ENCODE peak calls at places on chromosome 1, in nine cellular contexts. A is HCT116, F is PC-9, Z is hepatocyte, S is mesendoderm, W is IMR-90, T is astrocyte, I is GM23338, B is trophoblast cell. X is an unnamed sample.

GRCh38 chr1:201505505-201505893 is 1.4 kb downstream of the CSRP1 start:
- DNase-seq in B (no peak), F (peak; percentile 17), A (no peak), Z (no peak), I (no peak), W (peak; percentile 76), S (peak; percentile 76), T (peak; percentile 66), X (peak; percentile 74)

GRCh38 chr1:36350659-36351171 is 27.3 kb upstream of the EVA1B start:
- DNase-seq in W (peak; percentile 80), B (peak; percentile 89), A (no peak), F (peak; percentile 91), S (peak; percentile 35), Z (no peak), T (peak; percentile 81), I (no peak), X (peak; percentile 74)

GRCh38 chr1:109404838-109405237 is 7.1 kb upstream of the SORT1 start:
- DNase-seq in A (no peak), T (no peak), B (no peak), S (no peak), I (no peak), W (no peak), Z (no peak), F (no peak), X (no peak)

GRCh38 chr1:89454845-89455521 is 69.6 kb upstream of the LRRC8B start:
- DNase-seq in W (peak; percentile 44), A (peak; percentile 34), I (peak; percentile 75), F (peak; percentile 36), Z (peak; percentile 56), S (peak; percentile 60), B (peak; percentile 52), T (peak; percentile 12), X (peak; percentile 66)

GRCh38 chr1:151723726-151724370 is 2.5 kb downstream of the RIIAD1 start:
- DNase-seq in Z (no peak), F (no peak), S (no peak), A (no peak), B (no peak), W (no peak), I (peak; percentile 48), T (no peak), X (peak; percentile 51)

GRCh38 chr1:21647431-21648373 is 21.5 kb downstream of the RAP1GAP start:
- DNase-seq in A (peak; percentile 67), Z (peak; percentile 80), T (peak; percentile 44), S (peak; percentile 93), I (peak; percentile 96), B (peak; percentile 58), W (peak; percentile 59), F (peak; percentile 38), X (peak; percentile 33)

GRCh38 chr1:12525311-12526181 is 92.5 kb downstream of the DHRS3 start:
- DNase-seq in I (no peak), S (no peak), W (no peak), F (no peak), B (no peak), Z (peak; percentile 57), T (no peak), A (no peak), X (no peak)

GRCh38 chr1:232404981-232405380 is 225.0 kb downstream of the SIPA1L2 start:
- DNase-seq in B (no peak), A (no peak), T (no peak), I (no peak), Z (no peak), F (no peak), S (no peak), W (no peak), X (no peak)

GRCh38 chr1:201032408-201032807 is 8.9 kb upstream of the KIF21B start:
- DNase-seq in S (no peak), W (no peak), F (no peak), A (no peak), T (no peak), B (no peak), I (no peak), Z (no peak), X (no peak)

GRCh38 chr1:213060836-213061235 is 9.8 kb downstream of the RPS6KC1 start:
- DNase-seq in A (no peak), T (no peak), Z (no peak), F (no peak), W (no peak), S (peak; percentile 25), I (no peak), B (peak; percentile 64), X (no peak)

GRCh38 chr1:109630081-109630880 is 10.6 kb downstream of the AMPD2 start:
- DNase-seq in T (no peak), Z (no peak), F (no peak), S (peak; percentile 34), W (no peak), B (no peak), I (peak; percentile 66), A (no peak), X (no peak)

GRCh38 chr1:203146042-203146369 is 18.5 kb downstream of the ADORA1 start:
- DNase-seq in F (no peak), A (no peak), I (peak; percentile 9), Z (no peak), B (no peak), S (no peak), T (no peak), W (no peak), X (no peak)

GRCh38 chr1:203146537-203146936 is 19.0 kb downstream of the ADORA1 start:
- DNase-seq in W (no peak), A (no peak), I (no peak), T (no peak), B (no peak), F (no peak), Z (no peak), S (no peak), X (no peak)

GRCh38 chr1:203148127-203148526 is 20.6 kb downstream of the ADORA1 start:
- DNase-seq in A (peak; percentile 16), T (no peak), S (peak; percentile 70), B (no peak), W (no peak), F (no peak), Z (no peak), I (peak; percentile 69), X (no peak)

GRCh38 chr1:203148579-203148978 is 21.1 kb downstream of the ADORA1 start:
- DNase-seq in S (no peak), T (no peak), I (no peak), B (no peak), F (no peak), Z (no peak), A (no peak), W (no peak), X (no peak)

GRCh38 chr1:203147376-203147775 is 19.9 kb downstream of the ADORA1 start:
- DNase-seq in Z (no peak), S (no peak), F (no peak), T (no peak), I (peak; percentile 17), A (no peak), B (no peak), W (no peak), X (no peak)
- H3K4me2 ChIP-seq in Z (no peak overlapping the region), S (no peak overlapping the region), F (no peak overlapping the region), T (no peak overlapping the region), I (peak overlapping the region; percentile 40), A (no peak overlapping the region), B (no peak overlapping the region), W (no peak overlapping the region), X (no peak overlapping the region)

GRCh38 chr1:93659805-93660479 is 21.7 kb downstream of the BCAR3 start:
- DNase-seq in F (no peak), A (no peak), B (no peak), T (no peak), I (no peak), S (no peak), W (peak; percentile 61), Z (peak; percentile 16), X (no peak)
- H3K4me2 ChIP-seq in F (no peak overlapping the region), A (no peak overlapping the region), B (no peak overlapping the region), T (no peak overlapping the region), I (no peak overlapping the region), S (no peak overlapping the region), W (peak overlapping the region; percentile 20), Z (peak overlapping the region; percentile 34), X (no peak overlapping the region)

DNA sequence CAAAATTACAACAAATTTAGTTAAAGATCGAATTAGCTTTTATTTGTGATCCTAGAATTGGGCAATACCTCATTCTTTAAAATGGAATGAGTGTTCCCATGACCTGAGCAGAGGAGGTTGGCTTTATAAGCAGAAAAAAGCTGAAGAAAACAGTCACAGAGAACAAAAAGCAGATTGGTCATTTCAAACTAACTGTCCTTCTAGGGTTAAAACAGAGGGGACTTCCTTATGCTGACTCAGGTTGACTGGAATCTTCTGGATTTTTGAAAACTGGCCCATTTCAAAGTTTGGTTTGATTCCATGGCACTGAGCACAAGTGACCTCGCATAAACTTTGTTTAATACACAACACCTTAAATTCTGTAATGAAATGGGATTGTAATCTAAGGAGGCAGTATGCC is 17.6 kb downstream of the NFASC start:
- DNase-seq in Z (no peak), A (no peak), W (no peak), I (no peak), B (no peak), F (no peak), S (no peak), T (peak; percentile 74), X (no peak)
- H3K4me2 ChIP-seq in Z (no peak overlapping the region), A (no peak overlapping the region), W (no peak overlapping the region), I (no peak overlapping the region), B (no peak overlapping the region), F (no peak overlapping the region), S (no peak overlapping the region), T (no peak overlapping the region), X (no peak overlapping the region)

GRCh38 chr1:214426420-214426812 is 125.0 kb downstream of the PTPN14 start:
- DNase-seq in W (no peak), I (no peak), B (no peak), Z (no peak), A (no peak), T (no peak), S (no peak), F (no peak), X (no peak)

GRCh38 chr1:214425723-214426419 is 125.5 kb downstream of the PTPN14 start:
- DNase-seq in A (no peak), T (no peak), F (no peak), B (no peak), S (no peak), W (no peak), Z (no peak), I (no peak), X (no peak)

GRCh38 chr1:214427871-214428277 is 123.5 kb downstream of the PTPN14 start:
- DNase-seq in I (peak; percentile 50), T (peak; percentile 99), A (peak; percentile 77), Z (no peak), B (no peak), F (peak; percentile 58), S (peak; percentile 60), W (peak; percentile 98), X (peak; percentile 99)

GRCh38 chr1:214432247-214432646 is 119.2 kb downstream of the PTPN14 start:
- DNase-seq in T (no peak), I (no peak), B (no peak), Z (no peak), A (no peak), S (no peak), W (no peak), F (no peak), X (no peak)

DNA sequence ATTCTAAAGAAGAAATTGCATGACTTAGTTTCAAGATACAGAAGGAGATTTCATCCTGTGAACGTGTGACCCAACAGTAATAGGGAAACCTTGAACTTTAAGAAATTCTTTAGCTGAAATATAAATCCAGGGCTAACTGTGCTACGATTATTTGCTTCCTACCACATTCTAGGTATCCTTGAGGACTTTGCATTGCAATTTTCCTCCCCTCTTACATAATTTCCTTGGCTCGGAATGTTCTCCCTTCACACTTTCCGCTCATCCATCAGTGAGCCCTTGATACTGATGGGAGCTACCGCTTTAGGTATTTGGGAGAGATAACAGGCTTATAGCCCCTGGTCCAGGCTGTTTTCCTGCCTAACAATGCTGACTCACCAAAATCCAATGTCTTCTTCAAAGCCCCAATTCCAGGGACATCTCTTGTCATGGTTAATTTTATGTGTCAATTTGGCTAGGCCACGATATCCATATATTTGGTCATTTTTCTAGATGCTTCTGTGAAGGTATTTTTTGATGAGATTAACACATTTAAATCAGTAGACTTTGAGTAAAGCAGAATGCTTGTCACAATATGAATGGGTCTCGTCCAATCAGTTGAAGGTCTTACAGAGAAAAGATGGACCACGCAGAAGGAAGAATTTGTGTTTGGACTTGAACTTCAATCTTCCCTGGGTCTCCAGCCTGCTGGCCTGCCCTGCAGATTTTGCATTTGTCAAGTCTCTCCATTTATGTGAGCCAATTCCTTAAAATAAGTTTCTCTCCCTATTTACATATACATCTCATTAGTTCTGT is 121.3 kb downstream of the PTPN14 start:
- DNase-seq in T (peak; percentile 72), B (no peak), A (no peak), F (no peak), S (peak; percentile 92), I (no peak), Z (no peak), W (peak; percentile 61), X (no peak)
- H3K4me2 ChIP-seq in T (peak overlapping the region; percentile 24), B (no peak overlapping the region), A (no peak overlapping the region), F (no peak overlapping the region), S (no peak overlapping the region), I (no peak overlapping the region), Z (no peak overlapping the region), W (peak overlapping the region; percentile 42), X (no peak overlapping the region)